ENCODE peak calls at places on chromosome 20, in eight cellular contexts. One of them, this sample, is unnamed.

GRCh38 chr20:32263398-32263954 is 14.0 kb upstream of the KIF3B start:
- DNase-seq in IMR-90: no peak
- DNase-seq in breast epithelium: no peak
- DNase-seq in uterus: no peak
- DNase-seq in esophagus muscularis mucosa: no peak
- DNase-seq in Peyer's patch: no peak
- DNase-seq in adrenal gland: no peak
- DNase-seq in body of pancreas: no peak
- DNase-seq in this sample: no peak

GRCh38 chr20:16423311-16424212 is 149.7 kb downstream of the KIF16B start:
- DNase-seq in breast epithelium: no peak
- DNase-seq in adrenal gland: no peak
- DNase-seq in body of pancreas: peak
- DNase-seq in uterus: no peak
- DNase-seq in esophagus muscularis mucosa: peak
- DNase-seq in Peyer's patch: no peak
- DNase-seq in IMR-90: peak
- DNase-seq in this sample: no peak

GRCh38 chr20:33732166-33732970 is 572 bp downstream of the ZNF341 start:
- DNase-seq in esophagus muscularis mucosa: peak
- DNase-seq in IMR-90: no peak
- DNase-seq in body of pancreas: peak
- DNase-seq in Peyer's patch: peak
- DNase-seq in adrenal gland: peak
- DNase-seq in uterus: no peak
- DNase-seq in breast epithelium: peak
- DNase-seq in this sample: no peak

GRCh38 chr20:10536531-10536930 is 101.4 kb downstream of the SLX4IP start:
- DNase-seq in esophagus muscularis mucosa: no peak
- DNase-seq in IMR-90: peak
- DNase-seq in adrenal gland: no peak
- DNase-seq in Peyer's patch: no peak
- DNase-seq in uterus: no peak
- DNase-seq in body of pancreas: peak
- DNase-seq in breast epithelium: peak
- DNase-seq in this sample: no peak

GRCh38 chr20:14919473-14920157 is 582.2 kb upstream of the FLRT3 start:
- DNase-seq in uterus: no peak
- DNase-seq in Peyer's patch: peak
- DNase-seq in adrenal gland: no peak
- DNase-seq in breast epithelium: no peak
- DNase-seq in esophagus muscularis mucosa: no peak
- DNase-seq in IMR-90: no peak
- DNase-seq in body of pancreas: peak
- DNase-seq in this sample: no peak

GRCh38 chr20:22243063-22243462 is 341.3 kb downstream of the FOXA2 start:
- DNase-seq in body of pancreas: no peak
- DNase-seq in adrenal gland: no peak
- DNase-seq in IMR-90: no peak
- DNase-seq in uterus: no peak
- DNase-seq in esophagus muscularis mucosa: no peak
- DNase-seq in Peyer's patch: no peak
- DNase-seq in breast epithelium: no peak
- DNase-seq in this sample: no peak

GRCh38 chr20:32190608-32191415 is 16.7 kb downstream of the PLAGL2 start:
- DNase-seq in Peyer's patch: peak
- DNase-seq in adrenal gland: peak
- DNase-seq in body of pancreas: no peak
- DNase-seq in breast epithelium: no peak
- DNase-seq in esophagus muscularis mucosa: no peak
- DNase-seq in IMR-90: no peak
- DNase-seq in uterus: no peak
- DNase-seq in this sample: no peak

GRCh38 chr20:34980543-34981213 is 25.0 kb downstream of the MYH7B start:
- DNase-seq in breast epithelium: no peak
- DNase-seq in body of pancreas: no peak
- DNase-seq in Peyer's patch: no peak
- DNase-seq in adrenal gland: no peak
- DNase-seq in esophagus muscularis mucosa: no peak
- DNase-seq in IMR-90: peak
- DNase-seq in uterus: no peak
- DNase-seq in this sample: no peak

GRCh38 chr20:48904566-48905321 is 16.8 kb upstream of the ARFGEF2 start:
- DNase-seq in adrenal gland: peak
- DNase-seq in uterus: peak
- DNase-seq in IMR-90: peak
- DNase-seq in Peyer's patch: peak
- DNase-seq in esophagus muscularis mucosa: peak
- DNase-seq in breast epithelium: no peak
- DNase-seq in body of pancreas: peak
- DNase-seq in this sample: peak

GRCh38 chr20:39112196-39112743 is 150.1 kb downstream of the DHX35 start:
- DNase-seq in body of pancreas: peak
- DNase-seq in uterus: peak
- DNase-seq in adrenal gland: peak
- DNase-seq in breast epithelium: no peak
- DNase-seq in esophagus muscularis mucosa: no peak
- DNase-seq in Peyer's patch: no peak
- DNase-seq in IMR-90: peak
- DNase-seq in this sample: peak

DNA sequence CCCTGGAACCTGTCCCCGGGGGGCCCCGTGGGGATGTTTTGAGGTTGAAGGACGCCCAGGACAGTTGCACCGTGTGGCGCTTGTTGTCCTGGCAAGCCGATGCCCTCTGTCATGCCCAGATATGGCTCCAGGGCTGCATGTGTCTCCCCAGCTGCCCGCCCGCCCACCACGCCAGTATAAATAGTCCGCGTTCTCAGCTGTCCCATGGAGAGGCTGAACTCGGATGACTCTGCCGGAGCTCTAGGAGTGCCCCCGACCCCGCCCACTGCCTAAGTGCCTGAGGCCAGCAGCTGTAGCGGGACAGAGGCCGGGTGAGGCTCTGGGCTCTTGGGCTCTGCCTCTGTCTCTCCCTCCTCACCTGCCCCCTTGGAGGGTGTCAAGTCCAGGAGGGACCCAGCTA is 83.0 kb upstream of the GATA5 start:
- DNase-seq in Peyer's patch: no peak
- DNase-seq in breast epithelium: no peak
- DNase-seq in uterus: no peak
- DNase-seq in esophagus muscularis mucosa: no peak
- DNase-seq in adrenal gland: no peak
- DNase-seq in body of pancreas: no peak
- DNase-seq in IMR-90: no peak
- DNase-seq in this sample: no peak
- TF ChIP-seq POLR2A in Peyer's patch: no peak
- TF ChIP-seq POLR2A in breast epithelium: no peak
- TF ChIP-seq POLR2A in uterus: no peak
- TF ChIP-seq POLR2A in esophagus muscularis mucosa: no peak
- TF ChIP-seq POLR2A in adrenal gland: no peak
- TF ChIP-seq POLR2A in body of pancreas: no peak
- TF ChIP-seq POLR2A in IMR-90: no peak
- TF ChIP-seq POLR2A in this sample: no peak

GRCh38 chr20:63885264-63886053 is 9.5 kb upstream of the DNAJC5 start:
- DNase-seq in esophagus muscularis mucosa: no peak
- DNase-seq in IMR-90: no peak
- DNase-seq in uterus: no peak
- DNase-seq in body of pancreas: no peak
- DNase-seq in breast epithelium: no peak
- DNase-seq in Peyer's patch: peak
- DNase-seq in adrenal gland: no peak
- DNase-seq in this sample: no peak

GRCh38 chr20:63882257-63883208 is 12.4 kb upstream of the DNAJC5 start:
- DNase-seq in IMR-90: no peak
- DNase-seq in uterus: no peak
- DNase-seq in adrenal gland: no peak
- DNase-seq in esophagus muscularis mucosa: no peak
- DNase-seq in breast epithelium: no peak
- DNase-seq in body of pancreas: no peak
- DNase-seq in Peyer's patch: no peak
- DNase-seq in this sample: no peak

GRCh38 chr20:63886921-63887320 is 8.0 kb upstream of the DNAJC5 start:
- DNase-seq in Peyer's patch: no peak
- DNase-seq in uterus: no peak
- DNase-seq in esophagus muscularis mucosa: no peak
- DNase-seq in body of pancreas: no peak
- DNase-seq in IMR-90: no peak
- DNase-seq in breast epithelium: no peak
- DNase-seq in adrenal gland: no peak
- DNase-seq in this sample: no peak

GRCh38 chr20:63886054-63886419 is 8.9 kb upstream of the DNAJC5 start:
- DNase-seq in body of pancreas: no peak
- DNase-seq in uterus: no peak
- DNase-seq in adrenal gland: no peak
- DNase-seq in breast epithelium: no peak
- DNase-seq in esophagus muscularis mucosa: no peak
- DNase-seq in Peyer's patch: no peak
- DNase-seq in IMR-90: no peak
- DNase-seq in this sample: no peak

DNA sequence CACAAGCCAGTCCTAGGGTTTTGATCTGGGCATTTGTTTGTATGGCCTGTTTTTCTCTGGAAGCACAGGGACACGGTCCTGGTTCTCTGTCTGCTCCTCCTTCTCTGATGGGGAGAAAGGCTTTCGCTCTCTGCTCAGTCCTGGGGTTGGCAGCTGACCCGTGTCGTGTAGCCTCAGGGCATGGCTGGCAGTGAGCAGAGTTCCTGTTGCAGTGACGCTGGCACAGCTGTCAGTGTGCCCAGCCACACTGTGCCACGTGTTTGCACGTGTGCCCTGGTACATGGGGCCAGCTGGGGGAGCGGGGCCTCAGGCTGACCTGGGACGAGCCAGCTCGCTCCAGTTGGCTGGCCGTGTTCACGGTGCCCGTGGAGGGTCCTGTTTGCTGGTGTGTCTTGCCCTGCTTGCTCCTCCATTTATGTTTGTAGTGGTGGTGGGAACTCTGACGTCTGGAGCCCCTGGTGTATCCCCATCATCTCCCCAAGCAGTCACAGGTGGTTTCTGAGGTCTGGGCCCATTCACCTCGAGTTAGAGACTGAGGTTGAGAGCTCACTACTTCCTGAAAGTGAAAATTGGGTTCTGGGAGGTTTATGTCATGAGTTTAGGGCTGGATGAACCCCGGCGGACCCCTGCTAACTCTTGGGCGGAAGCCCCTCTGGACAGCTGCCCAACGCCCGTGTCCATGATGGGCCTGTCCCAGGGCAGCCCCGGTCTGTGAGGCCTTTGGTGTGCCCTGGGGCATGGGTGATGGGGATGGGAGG is 10.2 kb upstream of the DNAJC5 start:
- DNase-seq in IMR-90: no peak
- DNase-seq in Peyer's patch: no peak
- DNase-seq in adrenal gland: peak
- DNase-seq in esophagus muscularis mucosa: no peak
- DNase-seq in body of pancreas: no peak
- DNase-seq in breast epithelium: peak
- DNase-seq in uterus: no peak
- DNase-seq in this sample: no peak
- TF ChIP-seq POLR2A in IMR-90: no peak
- TF ChIP-seq POLR2A in Peyer's patch: no peak
- TF ChIP-seq POLR2A in adrenal gland: no peak
- TF ChIP-seq POLR2A in esophagus muscularis mucosa: no peak
- TF ChIP-seq POLR2A in body of pancreas: no peak
- TF ChIP-seq POLR2A in breast epithelium: no peak
- TF ChIP-seq POLR2A in uterus: no peak
- TF ChIP-seq POLR2A in this sample: no peak

GRCh38 chr20:47289989-47290388 is 66.5 kb downstream of the ZMYND8 start:
- DNase-seq in adrenal gland: no peak
- DNase-seq in uterus: no peak
- DNase-seq in esophagus muscularis mucosa: no peak
- DNase-seq in breast epithelium: no peak
- DNase-seq in IMR-90: peak
- DNase-seq in Peyer's patch: no peak
- DNase-seq in body of pancreas: no peak
- DNase-seq in this sample: no peak
- TF ChIP-seq POLR2A in adrenal gland: no peak
- TF ChIP-seq POLR2A in uterus: no peak
- TF ChIP-seq POLR2A in esophagus muscularis mucosa: no peak
- TF ChIP-seq POLR2A in breast epithelium: no peak
- TF ChIP-seq POLR2A in IMR-90: no peak
- TF ChIP-seq POLR2A in Peyer's patch: no peak
- TF ChIP-seq POLR2A in body of pancreas: no peak
- TF ChIP-seq POLR2A in this sample: no peak

GRCh38 chr20:40689100-40689942 is at the start of gene MAFB:
- DNase-seq in IMR-90: peak
- DNase-seq in breast epithelium: peak
- DNase-seq in uterus: peak
- DNase-seq in adrenal gland: peak
- DNase-seq in esophagus muscularis mucosa: peak
- DNase-seq in Peyer's patch: peak
- DNase-seq in body of pancreas: peak
- DNase-seq in this sample: peak

GRCh38 chr20:40688129-40689099 is 622 bp downstream of the MAFB start:
- DNase-seq in adrenal gland: peak
- DNase-seq in uterus: no peak
- DNase-seq in breast epithelium: no peak
- DNase-seq in Peyer's patch: no peak
- DNase-seq in IMR-90: peak
- DNase-seq in body of pancreas: no peak
- DNase-seq in esophagus muscularis mucosa: no peak
- DNase-seq in this sample: no peak

GRCh38 chr20:40686434-40686882 is 2.6 kb downstream of the MAFB start:
- DNase-seq in Peyer's patch: no peak
- DNase-seq in breast epithelium: no peak
- DNase-seq in esophagus muscularis mucosa: no peak
- DNase-seq in IMR-90: no peak
- DNase-seq in body of pancreas: no peak
- DNase-seq in adrenal gland: no peak
- DNase-seq in uterus: no peak
- DNase-seq in this sample: no peak

GRCh38 chr20:40686893-40687292 is 2.1 kb downstream of the MAFB start:
- DNase-seq in Peyer's patch: no peak
- DNase-seq in adrenal gland: no peak
- DNase-seq in esophagus muscularis mucosa: no peak
- DNase-seq in uterus: no peak
- DNase-seq in IMR-90: no peak
- DNase-seq in breast epithelium: no peak
- DNase-seq in body of pancreas: no peak
- DNase-seq in this sample: no peak

DNA sequence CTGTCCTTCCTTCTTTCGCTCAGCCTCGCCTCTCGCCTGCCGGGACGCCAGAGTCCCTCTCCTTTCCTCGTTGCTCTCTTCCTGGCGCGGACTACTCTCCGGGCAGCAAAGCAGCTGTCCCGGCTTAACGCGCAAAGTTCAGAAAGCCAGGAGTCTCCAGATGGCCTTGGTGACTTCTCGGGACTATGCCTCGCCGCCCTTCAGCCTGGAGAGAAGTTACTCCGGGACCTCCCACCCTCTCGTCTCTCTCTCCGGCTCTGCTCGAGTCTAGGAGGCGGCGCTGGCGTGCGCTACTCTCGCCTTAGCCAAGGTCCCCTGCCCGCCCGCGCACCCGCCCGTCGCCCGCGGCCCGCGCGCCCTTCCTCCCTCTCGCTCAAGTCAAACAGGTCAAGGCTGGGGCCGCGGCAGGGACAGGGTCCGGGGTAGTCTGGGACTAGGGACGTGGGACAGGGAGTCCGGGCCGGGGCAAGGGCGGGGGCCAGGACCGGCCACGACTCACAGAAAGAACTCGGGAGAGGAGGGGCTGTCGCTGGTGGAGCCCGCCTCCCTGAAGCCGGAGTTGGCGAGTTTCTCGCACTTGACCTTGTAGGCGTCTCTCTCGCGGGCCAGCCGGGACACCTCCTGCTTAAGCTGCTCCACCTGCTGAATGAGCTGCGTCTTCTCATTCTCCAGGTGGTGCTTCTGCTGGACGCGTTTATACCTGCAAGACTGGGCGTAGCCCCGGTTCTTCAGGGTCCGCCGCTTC is 1.5 kb downstream of the MAFB start:
- DNase-seq in IMR-90: no peak
- DNase-seq in esophagus muscularis mucosa: no peak
- DNase-seq in Peyer's patch: no peak
- DNase-seq in body of pancreas: peak
- DNase-seq in breast epithelium: peak
- DNase-seq in adrenal gland: peak
- DNase-seq in uterus: peak
- DNase-seq in this sample: no peak
- TF ChIP-seq POLR2A in IMR-90: no peak
- TF ChIP-seq POLR2A in esophagus muscularis mucosa: no peak
- TF ChIP-seq POLR2A in Peyer's patch: no peak
- TF ChIP-seq POLR2A in body of pancreas: no peak
- TF ChIP-seq POLR2A in breast epithelium: no peak
- TF ChIP-seq POLR2A in adrenal gland: no peak
- TF ChIP-seq POLR2A in uterus: no peak
- TF ChIP-seq POLR2A in this sample: no peak